ENCODE peak calls at places on chromosome 4, in nine cellular contexts. P, H, Y, D, J, R, T, Z and X are unnamed samples.

GRCh38 chr4:48367016-48367415 is 25.7 kb downstream of the SLAIN2 start:
- DNase-seq in Z (no peak), R (no peak), J (no peak), T (peak; percentile 31), H (no peak), P (no peak), Y (no peak), D (no peak), X (no peak)

GRCh38 chr4:84498203-84499026 is 677 bp downstream of the NKX6-1 start:
- DNase-seq in D (peak; percentile 9), T (no peak), Z (no peak), P (no peak), J (no peak), R (no peak), Y (no peak), H (peak; percentile 50), X (no peak)

GRCh38 chr4:173414456-173414855 is 15.5 kb upstream of the SCRG1 start:
- DNase-seq in T (no peak), Z (no peak), J (no peak), H (no peak), D (no peak), P (no peak), R (no peak), Y (no peak), X (no peak)

GRCh38 chr4:133320576-133321170 is 171.6 kb downstream of the PCDH10 start:
- DNase-seq in P (peak; percentile 43), R (peak; percentile 21), D (peak; percentile 21), Y (no peak), T (no peak), H (peak; percentile 65), J (no peak), Z (no peak), X (peak; percentile 26)

GRCh38 chr4:152100378-152101201 is 339.8 kb upstream of the GATB start:
- DNase-seq in Z (no peak), Y (no peak), R (peak; percentile 44), P (no peak), J (no peak), H (no peak), T (no peak), D (no peak), X (peak; percentile 61)

GRCh38 chr4:23922535-23923115 is 32.8 kb upstream of the PPARGC1A start:
- DNase-seq in T (no peak), H (no peak), D (no peak), R (no peak), Z (no peak), P (no peak), J (no peak), Y (no peak), X (no peak)

GRCh38 chr4:94290245-94290644 is 52.4 kb downstream of the HPGDS start:
- DNase-seq in P (no peak), H (peak; percentile 20), J (no peak), Z (no peak), R (no peak), Y (no peak), D (peak; percentile 4), T (no peak), X (no peak)

GRCh38 chr4:80035336-80035735 is 37.7 kb downstream of the ANTXR2 start:
- DNase-seq in J (no peak), P (no peak), T (peak; percentile 78), Y (no peak), D (no peak), H (no peak), Z (no peak), R (no peak), X (peak; percentile 9)

GRCh38 chr4:2285665-2286381 is 23.9 kb upstream of the MXD4 start:
- DNase-seq in D (no peak), T (no peak), Z (peak; percentile 11), H (no peak), R (no peak), P (no peak), J (no peak), Y (peak; percentile 9), X (no peak)

GRCh38 chr4:161893566-161893965 is 270.2 kb downstream of the FSTL5 start:
- DNase-seq in T (no peak), J (no peak), P (no peak), H (no peak), D (no peak), Z (no peak), Y (no peak), R (no peak), X (no peak)

GRCh38 chr4:64326507-64326906 is 82.7 kb downstream of the TECRL start:
- DNase-seq in D (no peak), H (no peak), Y (no peak), J (no peak), Z (no peak), P (no peak), T (no peak), R (no peak), X (no peak)

GRCh38 chr4:140252144-140252741 is 98.3 kb upstream of the MAML3 start:
- DNase-seq in J (no peak), P (no peak), R (peak; percentile 14), D (peak; percentile 21), Z (no peak), H (peak; percentile 30), Y (no peak), T (peak; percentile 54), X (no peak)

GRCh38 chr4:89204624-89205023 is 93.3 kb downstream of the TIGD2 start:
- DNase-seq in Y (no peak), T (no peak), Z (no peak), P (peak; percentile 44), R (no peak), D (no peak), H (peak; percentile 61), J (no peak), X (no peak)

GRCh38 chr4:55087016-55087929 is 38.1 kb downstream of the KDR start:
- DNase-seq in Y (no peak), R (no peak), Z (no peak), T (no peak), D (no peak), P (no peak), H (peak; percentile 53), J (no peak), X (no peak)

GRCh38 chr4:70709551-70710080 is 12.1 kb upstream of the RUFY3 start:
- DNase-seq in R (no peak), Y (no peak), P (no peak), J (no peak), T (no peak), Z (no peak), D (no peak), H (no peak), X (no peak)

GRCh38 chr4:56570041-56570440 is 64.5 kb downstream of the ARL9 start:
- DNase-seq in Z (no peak), J (no peak), T (no peak), R (no peak), D (no peak), P (peak; percentile 82), H (peak; percentile 75), Y (no peak), X (no peak)

GRCh38 chr4:76634239-76634638 is 199.2 kb downstream of the SHROOM3 start:
- DNase-seq in P (peak; percentile 53), H (peak; percentile 72), Z (no peak), Y (no peak), R (no peak), D (no peak), J (no peak), T (no peak), X (no peak)

GRCh38 chr4:94500696-94501095 is 49.0 kb downstream of the PDLIM5 start:
- DNase-seq in Z (peak; percentile 35), J (no peak), D (no peak), R (no peak), Y (no peak), H (peak; percentile 67), P (peak; percentile 69), T (no peak), X (no peak)

GRCh38 chr4:88283661-88284377 is 542 bp downstream of the PPM1K start:
- DNase-seq in D (peak; percentile 25), H (peak; percentile 77), R (peak; percentile 85), T (peak; percentile 56), Z (peak; percentile 53), P (peak; percentile 59), Y (peak; percentile 50), J (no peak), X (peak; percentile 84)

GRCh38 chr4:109691411-109691920 is 11.8 kb downstream of the CASP6 start:
- DNase-seq in Z (no peak), T (no peak), R (no peak), J (no peak), P (no peak), Y (no peak), H (no peak), D (no peak), X (no peak)

GRCh38 chr4:118889313-118889694 is 650 bp downstream of the SYNPO2 start:
- DNase-seq in J (no peak), Z (no peak), T (no peak), R (no peak), P (no peak), D (no peak), H (peak; percentile 10), Y (no peak), X (no peak)

DNA sequence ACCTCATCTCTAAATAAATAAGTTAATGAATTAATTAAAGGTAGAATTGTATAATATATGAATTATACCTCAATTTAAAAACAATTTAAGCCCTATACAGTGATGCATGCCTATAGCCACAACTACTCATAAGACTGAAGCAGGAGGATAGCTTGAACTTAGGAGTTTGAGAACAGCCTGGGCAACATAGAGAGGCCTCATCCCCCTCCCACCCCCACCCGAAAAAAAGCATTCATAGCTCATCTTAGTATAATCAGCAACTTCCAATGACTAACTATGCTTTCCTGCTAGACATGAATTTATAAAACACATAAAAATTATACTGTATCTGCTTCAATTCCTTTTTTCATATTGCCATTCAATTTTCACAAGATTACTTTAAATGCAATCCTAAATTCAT is 1.6 kb downstream of the LRBA start:
- DNase-seq in Y (no peak), P (no peak), D (no peak), R (peak; percentile 16), T (no peak), J (no peak), H (no peak), Z (no peak), X (no peak)
- H3K4me3 ChIP-seq in Y (no peak overlapping the region), P (no peak overlapping the region), D (no peak overlapping the region), R (peak overlapping the region; percentile 95), T (peak overlapping the region; percentile 78), J (peak overlapping the region; percentile 100), H (no peak overlapping the region), Z (peak overlapping the region; percentile 94), X (peak overlapping the region; percentile 78)

GRCh38 chr4:122732329-122733026 is at the start of gene BBS12:
- DNase-seq in Y (peak; percentile 99), T (peak; percentile 100), R (peak; percentile 99), Z (peak; percentile 98), J (peak; percentile 97), P (peak; percentile 100), D (peak; percentile 96), H (peak; percentile 100), X (peak; percentile 99)
- TF ChIP-seq CTCF in Y (no peak), T (no peak), R (peak; percentile 66), Z (peak; percentile 47), J (peak; percentile 46), P (peak; percentile 68), D (peak; percentile 45), H (peak; percentile 63), X (peak; percentile 52)

DNA sequence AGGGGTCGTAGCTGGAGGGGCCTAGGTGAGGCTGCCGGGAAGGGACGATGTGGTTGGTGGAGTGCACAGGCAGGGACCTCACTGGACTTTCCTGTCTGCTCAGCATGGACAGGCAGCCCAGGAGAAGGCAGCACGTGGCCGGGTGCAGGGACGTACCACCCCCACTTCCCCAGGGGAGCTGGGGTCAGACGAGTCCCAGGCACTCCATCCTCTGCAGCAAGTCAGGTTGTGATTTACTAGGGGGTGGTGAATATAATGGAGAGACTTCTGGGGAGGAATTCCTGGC is 1.5 kb upstream of the CTBP1 start:
- DNase-seq in T (no peak), R (no peak), Y (no peak), J (no peak), D (no peak), H (no peak), P (no peak), Z (no peak), X (no peak)
- H3K4me3 ChIP-seq in T (no peak overlapping the region), R (peak overlapping the region; percentile 76), Y (no peak overlapping the region), J (peak overlapping the region; percentile 83), D (no peak overlapping the region), H (no peak overlapping the region), P (no peak overlapping the region), Z (peak overlapping the region; percentile 74), X (peak overlapping the region; percentile 83)

GRCh38 chr4:44678094-44679023 is at the start of gene GUF1:
- DNase-seq in R (peak; percentile 92), D (peak; percentile 38), T (peak; percentile 91), J (peak; percentile 67), H (peak; percentile 93), P (peak; percentile 86), Y (peak; percentile 85), Z (peak; percentile 89), X (peak; percentile 95)
- TF ChIP-seq CTCF in R (no peak), D (no peak), T (no peak), J (no peak), H (peak; percentile 13), P (no peak), Y (no peak), Z (no peak), X (no peak)